ENCODE peak calls at places on chromosomes 3 and 15, in nine cellular contexts. One of them, this sample, is unnamed.

GRCh38 chr3:75332784-75333183 is 331.3 kb upstream of the FRG2C start:
- DNase-seq in NCI-H1105 treated with DMSO at 0.1 percent for 48 hours: no peak
- DNase-seq in pulmonary artery endothelial cell: no peak
- DNase-seq in AG08395: peak
- DNase-seq in CD4-positive, alpha-beta T cell: no peak
- DNase-seq in kidney tubule cell: no peak
- DNase-seq in NCI-H1092 treated with DMSO at 0.1 percent for 48 hours: no peak
- DNase-seq in AG08396: peak
- DNase-seq in Peyer's patch: no peak
- DNase-seq in this sample: no peak

GRCh38 chr3:68007621-68008226 is 353.3 kb upstream of the SUCLG2 start:
- DNase-seq in NCI-H1092 treated with DMSO at 0.1 percent for 48 hours: no peak
- DNase-seq in AG08396: no peak
- DNase-seq in CD4-positive, alpha-beta T cell: peak
- DNase-seq in Peyer's patch: no peak
- DNase-seq in NCI-H1105 treated with DMSO at 0.1 percent for 48 hours: no peak
- DNase-seq in AG08395: no peak
- DNase-seq in pulmonary artery endothelial cell: no peak
- DNase-seq in kidney tubule cell: peak
- DNase-seq in this sample: no peak

GRCh38 chr3:179450321-179450720 is 949 bp downstream of the GNB4 start:
- DNase-seq in AG08396: no peak
- DNase-seq in AG08395: no peak
- DNase-seq in pulmonary artery endothelial cell: no peak
- DNase-seq in NCI-H1092 treated with DMSO at 0.1 percent for 48 hours: no peak
- DNase-seq in CD4-positive, alpha-beta T cell: no peak
- DNase-seq in kidney tubule cell: no peak
- DNase-seq in NCI-H1105 treated with DMSO at 0.1 percent for 48 hours: no peak
- DNase-seq in Peyer's patch: no peak
- DNase-seq in this sample: peak

GRCh38 chr3:15453501-15453900 is 26.1 kb downstream of the EAF1 start:
- DNase-seq in kidney tubule cell: no peak
- DNase-seq in pulmonary artery endothelial cell: no peak
- DNase-seq in AG08396: no peak
- DNase-seq in CD4-positive, alpha-beta T cell: no peak
- DNase-seq in AG08395: no peak
- DNase-seq in NCI-H1092 treated with DMSO at 0.1 percent for 48 hours: no peak
- DNase-seq in NCI-H1105 treated with DMSO at 0.1 percent for 48 hours: no peak
- DNase-seq in Peyer's patch: no peak
- DNase-seq in this sample: no peak

GRCh38 chr3:29695905-29696238 is 415.0 kb downstream of the RBMS3 start:
- DNase-seq in AG08396: no peak
- DNase-seq in kidney tubule cell: no peak
- DNase-seq in Peyer's patch: no peak
- DNase-seq in NCI-H1105 treated with DMSO at 0.1 percent for 48 hours: no peak
- DNase-seq in NCI-H1092 treated with DMSO at 0.1 percent for 48 hours: no peak
- DNase-seq in pulmonary artery endothelial cell: no peak
- DNase-seq in AG08395: no peak
- DNase-seq in CD4-positive, alpha-beta T cell: no peak
- DNase-seq in this sample: no peak

GRCh38 chr3:179268400-179269051 is 17.6 kb upstream of the KCNMB3 start:
- DNase-seq in NCI-H1105 treated with DMSO at 0.1 percent for 48 hours: no peak
- DNase-seq in AG08396: no peak
- DNase-seq in kidney tubule cell: no peak
- DNase-seq in pulmonary artery endothelial cell: no peak
- DNase-seq in Peyer's patch: no peak
- DNase-seq in CD4-positive, alpha-beta T cell: no peak
- DNase-seq in AG08395: no peak
- DNase-seq in NCI-H1092 treated with DMSO at 0.1 percent for 48 hours: no peak
- DNase-seq in this sample: no peak

GRCh38 chr15:57537951-57538506 is 53.7 kb upstream of the MYZAP start:
- DNase-seq in NCI-H1105 treated with DMSO at 0.1 percent for 48 hours: no peak
- DNase-seq in NCI-H1092 treated with DMSO at 0.1 percent for 48 hours: no peak
- DNase-seq in AG08396: no peak
- DNase-seq in pulmonary artery endothelial cell: no peak
- DNase-seq in Peyer's patch: no peak
- DNase-seq in kidney tubule cell: no peak
- DNase-seq in CD4-positive, alpha-beta T cell: no peak
- DNase-seq in AG08395: no peak
- DNase-seq in this sample: no peak

GRCh38 chr3:16456784-16457415 is 56.6 kb downstream of the RFTN1 start:
- DNase-seq in pulmonary artery endothelial cell: no peak
- DNase-seq in CD4-positive, alpha-beta T cell: peak
- DNase-seq in AG08395: peak
- DNase-seq in Peyer's patch: no peak
- DNase-seq in NCI-H1092 treated with DMSO at 0.1 percent for 48 hours: no peak
- DNase-seq in AG08396: no peak
- DNase-seq in NCI-H1105 treated with DMSO at 0.1 percent for 48 hours: no peak
- DNase-seq in kidney tubule cell: peak
- DNase-seq in this sample: no peak

GRCh38 chr3:11555823-11556222 is 87.9 kb downstream of the VGLL4 start:
- DNase-seq in NCI-H1105 treated with DMSO at 0.1 percent for 48 hours: no peak
- DNase-seq in AG08396: no peak
- DNase-seq in Peyer's patch: peak
- DNase-seq in kidney tubule cell: no peak
- DNase-seq in pulmonary artery endothelial cell: no peak
- DNase-seq in AG08395: no peak
- DNase-seq in NCI-H1092 treated with DMSO at 0.1 percent for 48 hours: no peak
- DNase-seq in CD4-positive, alpha-beta T cell: no peak
- DNase-seq in this sample: no peak

This sample was measured in NCI-H2227 treated with DMSO at 0.1 percent for 48 hours.